ENCODE peak calls at places on chromosomes 6 and 20, in four cellular contexts. H is iPS-NIHi11, E is activated gamma-delta T cell treated with Interleukin-2 at 50 U/mL for 16 hours, R is HuH-7.5. B is an unnamed sample.

GRCh38 chr6:24481449-24481848 is 7.9 kb downstream of the GPLD1 start:
- DNase-seq in H (no peak), E (no peak), R (no peak), B (no peak)

GRCh38 chr6:166997768-166998255 is 1.4 kb upstream of the CEP43 start:
- DNase-seq in H (peak), E (peak), R (peak), B (peak)

GRCh38 chr20:47551841-47552240 is 50.2 kb downstream of the NCOA3 start:
- DNase-seq in H (no peak), E (no peak), R (no peak), B (peak)

GRCh38 chr20:973785-974194 is 28.3 kb downstream of the RSPO4 start:
- DNase-seq in H (peak), E (no peak), R (peak), B (peak)

GRCh38 chr20:3720068-3720467 is 7.7 kb upstream of the SIGLEC1 start:
- DNase-seq in H (no peak), E (no peak), R (no peak), B (no peak)

GRCh38 chr20:45339799-45340198 is 8.4 kb downstream of the SDC4 start:
- DNase-seq in H (no peak), E (no peak), R (no peak), B (no peak)

GRCh38 chr6:157029980-157030690 is 253.0 kb downstream of the ARID1B start:
- DNase-seq in H (no peak), E (no peak), R (no peak), B (no peak)

GRCh38 chr20:62650551-62651284 is 8.4 kb downstream of the SLCO4A1 start:
- DNase-seq in H (no peak), E (no peak), R (no peak), B (no peak)

GRCh38 chr6:154448448-154449096 is 61.9 kb downstream of the CNKSR3 start:
- DNase-seq in H (peak), E (no peak), R (peak), B (no peak)

GRCh38 chr6:44735631-44735963 is 348.1 kb downstream of the CDC5L start:
- DNase-seq in H (no peak), E (no peak), R (no peak), B (no peak)

B was measured in HepG2.